ENCODE peak calls at places on chromosomes 1 and 21, in seven cellular contexts. One of them, this sample, is unnamed.

GRCh38 chr1:6342031-6342430 is 51.5 kb downstream of the ACOT7 start:
- DNase-seq in endothelial cell: no peak
- DNase-seq in ovary: no peak
- DNase-seq in Peyer's patch: no peak
- DNase-seq in tibial nerve: no peak
- DNase-seq in fibroblast of villous mesenchyme: no peak
- DNase-seq in left ventricle myocardium inferior: no peak
- DNase-seq in this sample: no peak

GRCh38 chr1:178503849-178504248 is 7.1 kb upstream of the CLEC20A start:
- DNase-seq in endothelial cell: no peak
- DNase-seq in ovary: no peak
- DNase-seq in Peyer's patch: peak
- DNase-seq in tibial nerve: no peak
- DNase-seq in fibroblast of villous mesenchyme: no peak
- DNase-seq in left ventricle myocardium inferior: no peak
- DNase-seq in this sample: no peak

GRCh38 chr1:56482486-56482885 is 96.9 kb downstream of the PLPP3 start:
- DNase-seq in endothelial cell: no peak
- DNase-seq in ovary: no peak
- DNase-seq in Peyer's patch: no peak
- DNase-seq in tibial nerve: no peak
- DNase-seq in fibroblast of villous mesenchyme: no peak
- DNase-seq in left ventricle myocardium inferior: no peak
- DNase-seq in this sample: no peak

GRCh38 chr1:174883361-174883760 is 116.4 kb upstream of the CACYBP start:
- DNase-seq in endothelial cell: no peak
- DNase-seq in ovary: no peak
- DNase-seq in Peyer's patch: no peak
- DNase-seq in tibial nerve: no peak
- DNase-seq in fibroblast of villous mesenchyme: peak
- DNase-seq in left ventricle myocardium inferior: no peak
- DNase-seq in this sample: no peak

GRCh38 chr1:61951731-61952585 is 209.7 kb downstream of the PATJ start:
- DNase-seq in endothelial cell: no peak
- DNase-seq in ovary: no peak
- DNase-seq in Peyer's patch: no peak
- DNase-seq in tibial nerve: no peak
- DNase-seq in fibroblast of villous mesenchyme: no peak
- DNase-seq in left ventricle myocardium inferior: no peak
- DNase-seq in this sample: no peak

GRCh38 chr1:209633335-209633997 is 18.8 kb downstream of the LAMB3 start:
- DNase-seq in endothelial cell: no peak
- DNase-seq in ovary: no peak
- DNase-seq in Peyer's patch: no peak
- DNase-seq in tibial nerve: no peak
- DNase-seq in fibroblast of villous mesenchyme: no peak
- DNase-seq in left ventricle myocardium inferior: no peak
- DNase-seq in this sample: no peak

GRCh38 chr1:23169727-23170335 is 1.2 kb upstream of the LUZP1 start:
- DNase-seq in endothelial cell: peak
- DNase-seq in ovary: peak
- DNase-seq in Peyer's patch: no peak
- DNase-seq in tibial nerve: peak
- DNase-seq in fibroblast of villous mesenchyme: peak
- DNase-seq in left ventricle myocardium inferior: peak
- DNase-seq in this sample: no peak

GRCh38 chr1:209404577-209404976 is 178.9 kb upstream of the CAMK1G start:
- DNase-seq in endothelial cell: no peak
- DNase-seq in ovary: no peak
- DNase-seq in Peyer's patch: no peak
- DNase-seq in tibial nerve: no peak
- DNase-seq in fibroblast of villous mesenchyme: no peak
- DNase-seq in left ventricle myocardium inferior: no peak
- DNase-seq in this sample: no peak

GRCh38 chr1:207833956-207834660 is 76.8 kb downstream of the CD34 start:
- DNase-seq in endothelial cell: no peak
- DNase-seq in ovary: no peak
- DNase-seq in Peyer's patch: no peak
- DNase-seq in tibial nerve: no peak
- DNase-seq in fibroblast of villous mesenchyme: no peak
- DNase-seq in left ventricle myocardium inferior: no peak
- DNase-seq in this sample: no peak

GRCh38 chr21:43767980-43768867 is 7.9 kb downstream of the CSTB start:
- DNase-seq in endothelial cell: no peak
- DNase-seq in ovary: peak
- DNase-seq in Peyer's patch: peak
- DNase-seq in tibial nerve: peak
- DNase-seq in fibroblast of villous mesenchyme: peak
- DNase-seq in left ventricle myocardium inferior: no peak
- DNase-seq in this sample: peak

GRCh38 chr1:18970358-18970757 is 13.9 kb upstream of the IFFO2 start:
- DNase-seq in endothelial cell: no peak
- DNase-seq in ovary: no peak
- DNase-seq in Peyer's patch: no peak
- DNase-seq in tibial nerve: no peak
- DNase-seq in fibroblast of villous mesenchyme: no peak
- DNase-seq in left ventricle myocardium inferior: no peak
- DNase-seq in this sample: no peak

GRCh38 chr1:205563927-205564441 is 59.5 kb downstream of the CDK18 start:
- DNase-seq in endothelial cell: no peak
- DNase-seq in ovary: no peak
- DNase-seq in Peyer's patch: peak
- DNase-seq in tibial nerve: no peak
- DNase-seq in fibroblast of villous mesenchyme: no peak
- DNase-seq in left ventricle myocardium inferior: no peak
- DNase-seq in this sample: no peak

GRCh38 chr1:29641921-29642320 is 405.6 kb downstream of the PTPRU start:
- DNase-seq in endothelial cell: no peak
- DNase-seq in ovary: no peak
- DNase-seq in Peyer's patch: no peak
- DNase-seq in tibial nerve: no peak
- DNase-seq in fibroblast of villous mesenchyme: no peak
- DNase-seq in left ventricle myocardium inferior: no peak
- DNase-seq in this sample: no peak

GRCh38 chr1:230490436-230490835 is 64.3 kb upstream of the PGBD5 start:
- DNase-seq in endothelial cell: no peak
- DNase-seq in ovary: no peak
- DNase-seq in Peyer's patch: no peak
- DNase-seq in tibial nerve: no peak
- DNase-seq in fibroblast of villous mesenchyme: no peak
- DNase-seq in left ventricle myocardium inferior: no peak
- DNase-seq in this sample: no peak

GRCh38 chr1:77888071-77888428 is 374 bp upstream of the NEXN start:
- DNase-seq in endothelial cell: no peak
- DNase-seq in ovary: no peak
- DNase-seq in Peyer's patch: no peak
- DNase-seq in tibial nerve: no peak
- DNase-seq in fibroblast of villous mesenchyme: peak
- DNase-seq in left ventricle myocardium inferior: no peak
- DNase-seq in this sample: no peak

GRCh38 chr21:21232320-21232719 is 234.1 kb downstream of the NCAM2 start:
- DNase-seq in endothelial cell: peak
- DNase-seq in ovary: no peak
- DNase-seq in Peyer's patch: no peak
- DNase-seq in tibial nerve: no peak
- DNase-seq in fibroblast of villous mesenchyme: peak
- DNase-seq in left ventricle myocardium inferior: no peak
- DNase-seq in this sample: no peak

GRCh38 chr1:156592910-156593732 is 1.5 kb downstream of the NAXE start:
- DNase-seq in endothelial cell: no peak
- DNase-seq in ovary: no peak
- DNase-seq in Peyer's patch: no peak
- DNase-seq in tibial nerve: no peak
- DNase-seq in fibroblast of villous mesenchyme: no peak
- DNase-seq in left ventricle myocardium inferior: no peak
- DNase-seq in this sample: no peak

GRCh38 chr21:33655591-33656221 is 13.4 kb downstream of the ITSN1 start:
- DNase-seq in endothelial cell: no peak
- DNase-seq in ovary: no peak
- DNase-seq in Peyer's patch: no peak
- DNase-seq in tibial nerve: no peak
- DNase-seq in fibroblast of villous mesenchyme: peak
- DNase-seq in left ventricle myocardium inferior: no peak
- DNase-seq in this sample: no peak

GRCh38 chr21:41824466-41825207 is 54.5 kb downstream of the PRDM15 start:
- DNase-seq in endothelial cell: no peak
- DNase-seq in ovary: no peak
- DNase-seq in Peyer's patch: peak
- DNase-seq in tibial nerve: no peak
- DNase-seq in fibroblast of villous mesenchyme: no peak
- DNase-seq in left ventricle myocardium inferior: no peak
- DNase-seq in this sample: no peak

GRCh38 chr1:203906932-203907331 is 45.5 kb downstream of the SNRPE start:
- DNase-seq in endothelial cell: no peak
- DNase-seq in ovary: no peak
- DNase-seq in Peyer's patch: no peak
- DNase-seq in tibial nerve: no peak
- DNase-seq in fibroblast of villous mesenchyme: peak
- DNase-seq in left ventricle myocardium inferior: no peak
- DNase-seq in this sample: no peak

GRCh38 chr1:203968728-203969127 is 104.2 kb upstream of the SOX13 start:
- DNase-seq in endothelial cell: no peak
- DNase-seq in ovary: no peak
- DNase-seq in Peyer's patch: no peak
- DNase-seq in tibial nerve: no peak
- DNase-seq in fibroblast of villous mesenchyme: no peak
- DNase-seq in left ventricle myocardium inferior: peak
- DNase-seq in this sample: no peak

GRCh38 chr1:107776898-107777663 is 187.9 kb downstream of the VAV3 start:
- DNase-seq in endothelial cell: no peak
- DNase-seq in ovary: no peak
- DNase-seq in Peyer's patch: no peak
- DNase-seq in tibial nerve: no peak
- DNase-seq in fibroblast of villous mesenchyme: no peak
- DNase-seq in left ventricle myocardium inferior: no peak
- DNase-seq in this sample: no peak

GRCh38 chr1:234907585-234908457 is 220.8 kb downstream of the TOMM20 start:
- DNase-seq in endothelial cell: no peak
- DNase-seq in ovary: no peak
- DNase-seq in Peyer's patch: peak
- DNase-seq in tibial nerve: no peak
- DNase-seq in fibroblast of villous mesenchyme: peak
- DNase-seq in left ventricle myocardium inferior: no peak
- DNase-seq in this sample: no peak

GRCh38 chr1:221839321-221839720 is 97.4 kb upstream of the DUSP10 start:
- DNase-seq in endothelial cell: no peak
- DNase-seq in ovary: no peak
- DNase-seq in Peyer's patch: no peak
- DNase-seq in tibial nerve: no peak
- DNase-seq in fibroblast of villous mesenchyme: no peak
- DNase-seq in left ventricle myocardium inferior: no peak
- DNase-seq in this sample: no peak

GRCh38 chr1:223405507-223405906 is 12.3 kb downstream of the CCDC185 start:
- DNase-seq in endothelial cell: no peak
- DNase-seq in ovary: no peak
- DNase-seq in Peyer's patch: no peak
- DNase-seq in tibial nerve: no peak
- DNase-seq in fibroblast of villous mesenchyme: no peak
- DNase-seq in left ventricle myocardium inferior: no peak
- DNase-seq in this sample: no peak

GRCh38 chr1:219660666-219661463 is 48.0 kb upstream of the ZC3H11B start:
- DNase-seq in endothelial cell: peak
- DNase-seq in ovary: peak
- DNase-seq in Peyer's patch: peak
- DNase-seq in tibial nerve: peak
- DNase-seq in fibroblast of villous mesenchyme: peak
- DNase-seq in left ventricle myocardium inferior: peak
- DNase-seq in this sample: peak

GRCh38 chr1:224623743-224624333 is 7.7 kb downstream of the CNIH3 start:
- DNase-seq in endothelial cell: peak
- DNase-seq in ovary: no peak
- DNase-seq in Peyer's patch: no peak
- DNase-seq in tibial nerve: no peak
- DNase-seq in fibroblast of villous mesenchyme: peak
- DNase-seq in left ventricle myocardium inferior: no peak
- DNase-seq in this sample: no peak

GRCh38 chr1:151547119-151547899 is 7.2 kb downstream of the TUFT1 start:
- DNase-seq in endothelial cell: peak
- DNase-seq in ovary: no peak
- DNase-seq in Peyer's patch: peak
- DNase-seq in tibial nerve: no peak
- DNase-seq in fibroblast of villous mesenchyme: peak
- DNase-seq in left ventricle myocardium inferior: peak
- DNase-seq in this sample: no peak

GRCh38 chr21:45381865-45382697 is 22.9 kb upstream of the COL18A1 start:
- DNase-seq in endothelial cell: no peak
- DNase-seq in ovary: peak
- DNase-seq in Peyer's patch: peak
- DNase-seq in tibial nerve: no peak
- DNase-seq in fibroblast of villous mesenchyme: no peak
- DNase-seq in left ventricle myocardium inferior: peak
- DNase-seq in this sample: no peak

DNA sequence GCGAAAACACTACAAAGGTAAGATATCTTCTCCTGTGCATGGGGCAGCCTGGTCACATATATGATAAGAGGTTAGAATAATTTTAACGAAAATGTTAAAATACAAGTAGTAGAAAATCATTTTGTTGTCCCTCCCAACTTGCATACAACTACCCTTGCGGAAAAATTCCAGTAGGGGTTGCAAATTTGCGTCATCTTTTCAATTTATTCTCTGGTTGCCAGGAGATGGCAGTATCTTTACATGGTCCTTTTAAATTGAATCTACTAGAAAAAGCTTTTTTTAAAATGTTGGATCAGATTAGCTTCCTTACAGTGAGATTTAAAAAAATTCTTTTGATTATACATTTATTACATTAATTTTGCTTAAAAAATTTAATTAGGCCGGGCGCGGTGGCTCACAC is 10.9 kb downstream of the S100PBP start:
- DNase-seq in endothelial cell: no peak
- DNase-seq in ovary: no peak
- DNase-seq in Peyer's patch: no peak
- DNase-seq in tibial nerve: no peak
- DNase-seq in fibroblast of villous mesenchyme: peak
- DNase-seq in left ventricle myocardium inferior: no peak
- DNase-seq in this sample: no peak
- TF ChIP-seq CTCF in endothelial cell: peak
- TF ChIP-seq CTCF in ovary: no peak
- TF ChIP-seq CTCF in Peyer's patch: no peak
- TF ChIP-seq CTCF in tibial nerve: no peak
- TF ChIP-seq CTCF in fibroblast of villous mesenchyme: no peak
- TF ChIP-seq CTCF in left ventricle myocardium inferior: peak
- TF ChIP-seq CTCF in this sample: no peak

GRCh38 chr21:26169061-26169610 is 1.4 kb downstream of the APP start:
- DNase-seq in endothelial cell: peak
- DNase-seq in ovary: peak
- DNase-seq in Peyer's patch: no peak
- DNase-seq in tibial nerve: no peak
- DNase-seq in fibroblast of villous mesenchyme: peak
- DNase-seq in left ventricle myocardium inferior: peak
- DNase-seq in this sample: no peak
- TF ChIP-seq CTCF in endothelial cell: no peak
- TF ChIP-seq CTCF in ovary: no peak
- TF ChIP-seq CTCF in Peyer's patch: no peak
- TF ChIP-seq CTCF in tibial nerve: peak
- TF ChIP-seq CTCF in fibroblast of villous mesenchyme: peak
- TF ChIP-seq CTCF in left ventricle myocardium inferior: peak
- TF ChIP-seq CTCF in this sample: no peak

GRCh38 chr21:37060296-37060695 is 12.6 kb downstream of the PIGP start:
- DNase-seq in endothelial cell: no peak
- DNase-seq in ovary: no peak
- DNase-seq in Peyer's patch: no peak
- DNase-seq in tibial nerve: peak
- DNase-seq in fibroblast of villous mesenchyme: peak
- DNase-seq in left ventricle myocardium inferior: no peak
- DNase-seq in this sample: no peak
- TF ChIP-seq CTCF in endothelial cell: no peak
- TF ChIP-seq CTCF in ovary: no peak
- TF ChIP-seq CTCF in Peyer's patch: no peak
- TF ChIP-seq CTCF in tibial nerve: no peak
- TF ChIP-seq CTCF in fibroblast of villous mesenchyme: no peak
- TF ChIP-seq CTCF in left ventricle myocardium inferior: no peak
- TF ChIP-seq CTCF in this sample: no peak

GRCh38 chr1:3069491-3070303 is 694 bp downstream of the PRDM16 start:
- DNase-seq in endothelial cell: peak
- DNase-seq in ovary: peak
- DNase-seq in Peyer's patch: peak
- DNase-seq in tibial nerve: no peak
- DNase-seq in fibroblast of villous mesenchyme: peak
- DNase-seq in left ventricle myocardium inferior: peak
- DNase-seq in this sample: no peak
- TF ChIP-seq CTCF in endothelial cell: no peak
- TF ChIP-seq CTCF in ovary: peak
- TF ChIP-seq CTCF in Peyer's patch: no peak
- TF ChIP-seq CTCF in tibial nerve: peak
- TF ChIP-seq CTCF in fibroblast of villous mesenchyme: peak
- TF ChIP-seq CTCF in left ventricle myocardium inferior: peak
- TF ChIP-seq CTCF in this sample: no peak